ENCODE peak calls at places on chromosomes 5 and 9, in six cellular contexts. N is ACHN, F is SW480, S is AG08395, C is left lobe of liver, T is hippocampal formation. Z is an unnamed sample.

GRCh38 chr5:145521066-145521465 is 314.1 kb downstream of the PRELID2 start:
- DNase-seq in N (no peak), F (no peak), S (no peak), C (no peak), T (no peak), Z (no peak)

GRCh38 chr9:131346559-131346958 is 47.3 kb upstream of the PRRC2B start:
- DNase-seq in N (no peak), F (no peak), S (no peak), C (no peak), T (no peak), Z (no peak)

GRCh38 chr5:123997354-123998215 is 485.6 kb downstream of the CSNK1G3 start:
- DNase-seq in N (no peak), F (peak), S (peak), C (no peak), T (no peak), Z (peak)

GRCh38 chr9:14836885-14837284 is 73.3 kb downstream of the FREM1 start:
- DNase-seq in N (no peak), F (no peak), S (no peak), C (no peak), T (no peak), Z (no peak)

GRCh38 chr9:122806661-122807060 is 6.7 kb downstream of the OR1K1 start:
- DNase-seq in N (no peak), F (no peak), S (no peak), C (no peak), T (no peak), Z (no peak)

GRCh38 chr5:71899865-71900342 is 180.8 kb downstream of the CARTPT start:
- DNase-seq in N (no peak), F (peak), S (no peak), C (no peak), T (no peak), Z (no peak)

GRCh38 chr5:167964529-167964928 is 326.9 kb upstream of the WWC1 start:
- DNase-seq in N (peak), F (no peak), S (no peak), C (no peak), T (no peak), Z (no peak)

GRCh38 chr9:126723807-126724172 is 81.0 kb upstream of the ZBTB43 start:
- DNase-seq in N (no peak), F (peak), S (no peak), C (no peak), T (no peak), Z (no peak)

GRCh38 chr9:98892296-98892695 is 51.4 kb upstream of the COL15A1 start:
- DNase-seq in N (no peak), F (no peak), S (no peak), C (no peak), T (no peak), Z (no peak)

GRCh38 chr9:82882744-82883143 is 180.2 kb downstream of the RASEF start:
- DNase-seq in N (no peak), F (no peak), S (no peak), C (no peak), T (no peak), Z (no peak)

GRCh38 chr5:56277573-56277972 is 44.4 kb upstream of the ANKRD55 start:
- DNase-seq in N (no peak), F (no peak), S (no peak), C (no peak), T (no peak), Z (no peak)

GRCh38 chr5:45038366-45038987 is 229.7 kb downstream of the MRPS30 start:
- DNase-seq in N (peak), F (peak), S (peak), C (no peak), T (peak), Z (no peak)

GRCh38 chr9:1978941-1979340 is 36.2 kb upstream of the SMARCA2 start:
- DNase-seq in N (no peak), F (no peak), S (peak), C (peak), T (no peak), Z (no peak)

GRCh38 chr5:98742395-98743073 is 30.9 kb upstream of the RGMB start:
- DNase-seq in N (no peak), F (no peak), S (no peak), C (no peak), T (no peak), Z (no peak)

GRCh38 chr5:82164109-82164956 is 113.8 kb downstream of the RPS23 start:
- DNase-seq in N (peak), F (no peak), S (no peak), C (no peak), T (no peak), Z (no peak)

GRCh38 chr9:81671880-81672280 is 17.5 kb downstream of the TLE1 start:
- DNase-seq in N (no peak), F (no peak), S (no peak), C (peak), T (peak), Z (no peak)

GRCh38 chr9:125807065-125807464 is 59.9 kb downstream of the PBX3 start:
- DNase-seq in N (no peak), F (no peak), S (peak), C (no peak), T (no peak), Z (no peak)

GRCh38 chr5:13218518-13218917 is 726.0 kb downstream of the DNAH5 start:
- DNase-seq in N (peak), F (peak), S (peak), C (no peak), T (no peak), Z (no peak)

GRCh38 chr9:35226685-35227084 is 64.9 kb downstream of the UNC13B start:
- DNase-seq in N (no peak), F (no peak), S (no peak), C (no peak), T (no peak), Z (no peak)

GRCh38 chr5:109693535-109694152 is 3.9 kb downstream of the MAN2A1 start:
- DNase-seq in N (no peak), F (no peak), S (no peak), C (no peak), T (no peak), Z (no peak)

GRCh38 chr5:44385236-44385940 is 3.8 kb downstream of the FGF10 start:
- DNase-seq in N (no peak), F (no peak), S (no peak), C (no peak), T (no peak), Z (no peak)

GRCh38 chr9:136793063-136793946 is 2.2 kb downstream of the TMEM141 start:
- DNase-seq in N (no peak), F (no peak), S (no peak), C (no peak), T (no peak), Z (peak)

GRCh38 chr9:95772320-95773060 is 103.0 kb upstream of the ERCC6L2 start:
- DNase-seq in N (no peak), F (peak), S (peak), C (no peak), T (no peak), Z (peak)

GRCh38 chr5:180085837-180086236 is 14.3 kb upstream of the RNF130 start:
- DNase-seq in N (no peak), F (no peak), S (no peak), C (no peak), T (peak), Z (no peak)

GRCh38 chr9:89380437-89381307 is 62.4 kb downstream of the SECISBP2 start:
- DNase-seq in N (no peak), F (no peak), S (no peak), C (no peak), T (no peak), Z (peak)

GRCh38 chr5:16912080-16912479 is 24.0 kb downstream of the MYO10 start:
- DNase-seq in N (no peak), F (no peak), S (no peak), C (no peak), T (no peak), Z (no peak)

GRCh38 chr9:7333714-7334113 is 465.9 kb downstream of the DMAC1 start:
- DNase-seq in N (no peak), F (no peak), S (no peak), C (no peak), T (no peak), Z (no peak)